ENCODE peak calls at places on chromosomes 11 and 22, in seven cellular contexts. One of them, this sample, is unnamed.

GRCh38 chr22:23750744-23751440 is at the start of gene ZNF70:
- DNase-seq in HL-60: peak
- DNase-seq in K562: peak
- DNase-seq in GM12878: no peak
- DNase-seq in SK-N-SH: peak
- DNase-seq in HepG2: peak
- DNase-seq in A549: peak
- DNase-seq in this sample: peak

GRCh38 chr11:117259417-117259816 is 26.9 kb downstream of the RNF214 start:
- DNase-seq in GM12878: no peak
- DNase-seq in K562: no peak
- DNase-seq in HL-60: no peak
- DNase-seq in HepG2: no peak
- DNase-seq in A549: no peak
- DNase-seq in SK-N-SH: no peak
- DNase-seq in this sample: no peak

GRCh38 chr11:93329936-93330445 is 551 bp upstream of the DEUP1 start:
- DNase-seq in SK-N-SH: peak
- DNase-seq in HL-60: no peak
- DNase-seq in HepG2: no peak
- DNase-seq in K562: peak
- DNase-seq in A549: peak
- DNase-seq in GM12878: no peak
- DNase-seq in this sample: no peak

GRCh38 chr22:39954584-39955055 is 5.6 kb upstream of the TMA7B start:
- DNase-seq in SK-N-SH: no peak
- DNase-seq in HL-60: no peak
- DNase-seq in A549: no peak
- DNase-seq in HepG2: peak
- DNase-seq in GM12878: no peak
- DNase-seq in K562: no peak
- DNase-seq in this sample: no peak

GRCh38 chr11:68541983-68542382 is 81.4 kb downstream of the PPP6R3 start:
- DNase-seq in SK-N-SH: no peak
- DNase-seq in A549: no peak
- DNase-seq in GM12878: no peak
- DNase-seq in HL-60: no peak
- DNase-seq in K562: no peak
- DNase-seq in HepG2: peak
- DNase-seq in this sample: no peak

GRCh38 chr22:49775191-49776052 is 52.3 kb downstream of the BRD1 start:
- DNase-seq in SK-N-SH: no peak
- DNase-seq in K562: no peak
- DNase-seq in HL-60: no peak
- DNase-seq in GM12878: no peak
- DNase-seq in A549: no peak
- DNase-seq in HepG2: no peak
- DNase-seq in this sample: no peak

GRCh38 chr11:30310623-30311022 is 12.3 kb upstream of the ARL14EP start:
- DNase-seq in A549: no peak
- DNase-seq in GM12878: peak
- DNase-seq in K562: no peak
- DNase-seq in HL-60: no peak
- DNase-seq in HepG2: no peak
- DNase-seq in SK-N-SH: no peak
- DNase-seq in this sample: no peak

GRCh38 chr11:68959465-68960298 is 21.1 kb downstream of the MRGPRD start:
- DNase-seq in HL-60: no peak
- DNase-seq in K562: no peak
- DNase-seq in GM12878: no peak
- DNase-seq in HepG2: no peak
- DNase-seq in SK-N-SH: peak
- DNase-seq in A549: no peak
- DNase-seq in this sample: no peak

GRCh38 chr11:27914080-27914479 is 193.9 kb downstream of the KIF18A start:
- DNase-seq in SK-N-SH: no peak
- DNase-seq in GM12878: no peak
- DNase-seq in A549: no peak
- DNase-seq in HL-60: no peak
- DNase-seq in HepG2: no peak
- DNase-seq in K562: no peak
- DNase-seq in this sample: no peak

DNA sequence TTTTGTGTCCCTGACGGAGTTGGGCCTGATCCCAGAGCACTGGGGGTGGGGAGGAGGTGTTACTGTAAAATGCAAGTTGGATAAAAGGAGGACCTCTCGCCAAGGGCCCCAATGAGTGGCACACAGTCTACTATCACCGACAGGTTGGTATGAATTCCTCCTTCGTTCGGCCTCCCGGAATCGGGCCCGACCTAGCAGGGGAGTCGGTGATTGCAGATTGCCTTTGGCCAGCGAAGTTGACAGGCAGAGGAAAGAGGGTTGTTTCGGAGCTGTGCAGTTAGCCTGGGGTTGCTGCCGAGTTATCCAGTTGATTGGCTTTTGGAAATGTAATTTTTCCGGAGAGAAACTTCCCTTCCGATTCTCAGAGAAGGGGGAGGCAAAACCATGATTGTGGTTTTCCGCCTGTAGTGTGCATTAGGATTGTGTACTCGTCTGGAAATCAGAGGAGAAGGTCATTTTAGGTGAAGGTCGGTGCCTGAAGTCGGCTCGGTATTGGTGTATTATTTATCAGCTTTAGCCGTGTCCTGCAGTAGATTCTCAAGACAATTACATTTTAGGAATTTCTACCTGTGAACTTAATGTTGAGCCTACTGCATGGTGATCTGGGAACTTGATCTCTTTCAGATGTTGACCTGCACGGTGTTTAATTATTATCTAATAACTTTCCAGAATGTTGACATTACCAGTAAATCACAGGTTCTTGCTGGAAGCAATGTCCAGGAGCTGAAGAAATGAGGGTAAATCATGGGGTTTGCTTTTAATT is 1.1 kb downstream of the ARHGEF12 start:
- DNase-seq in GM12878: no peak
- DNase-seq in HL-60: no peak
- DNase-seq in A549: no peak
- DNase-seq in K562: no peak
- DNase-seq in HepG2: peak
- DNase-seq in SK-N-SH: peak
- DNase-seq in this sample: no peak
- TF ChIP-seq REST in GM12878: no peak
- TF ChIP-seq REST in HL-60: no peak
- TF ChIP-seq REST in A549: no peak
- TF ChIP-seq REST in K562: no peak
- TF ChIP-seq REST in HepG2: no peak
- TF ChIP-seq REST in SK-N-SH: no peak
- TF ChIP-seq REST in this sample: no peak

DNA sequence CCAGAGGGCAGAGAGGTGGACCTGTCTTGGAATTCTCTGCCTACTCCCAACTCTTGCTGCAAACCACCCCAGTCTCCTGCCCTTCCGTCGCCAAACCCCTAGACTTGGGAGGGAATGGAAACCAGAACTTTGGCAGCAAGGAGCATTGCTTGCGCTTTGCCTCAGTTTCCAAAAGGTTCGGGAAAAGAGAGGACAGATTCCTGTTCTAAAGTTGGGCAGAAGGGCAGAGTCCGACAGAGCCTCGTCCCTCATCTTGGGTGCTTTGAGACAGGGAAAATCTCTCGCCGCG is 396 bp upstream of the ROBO3 start:
- DNase-seq in HepG2: no peak
- DNase-seq in A549: no peak
- DNase-seq in HL-60: no peak
- DNase-seq in GM12878: no peak
- DNase-seq in SK-N-SH: no peak
- DNase-seq in K562: no peak
- DNase-seq in this sample: no peak
- TF ChIP-seq REST in HepG2: no peak
- TF ChIP-seq REST in A549: no peak
- TF ChIP-seq REST in HL-60: no peak
- TF ChIP-seq REST in GM12878: no peak
- TF ChIP-seq REST in SK-N-SH: no peak
- TF ChIP-seq REST in K562: no peak
- TF ChIP-seq REST in this sample: no peak

GRCh38 chr11:101862410-101863233 is 52.2 kb upstream of the CEP126 start:
- DNase-seq in HL-60: no peak
- DNase-seq in HepG2: peak
- DNase-seq in A549: peak
- DNase-seq in GM12878: no peak
- DNase-seq in K562: no peak
- DNase-seq in SK-N-SH: peak
- DNase-seq in this sample: peak
- TF ChIP-seq REST in HL-60: no peak
- TF ChIP-seq REST in HepG2: no peak
- TF ChIP-seq REST in A549: no peak
- TF ChIP-seq REST in GM12878: no peak
- TF ChIP-seq REST in K562: no peak
- TF ChIP-seq REST in SK-N-SH: no peak
- TF ChIP-seq REST in this sample: no peak

GRCh38 chr11:84899740-84900139 is 727.4 kb downstream of the DLG2 start:
- DNase-seq in SK-N-SH: no peak
- DNase-seq in K562: no peak
- DNase-seq in A549: no peak
- DNase-seq in HL-60: no peak
- DNase-seq in HepG2: peak
- DNase-seq in GM12878: no peak
- DNase-seq in this sample: peak

GRCh38 chr11:84902445-84902844 is 724.7 kb downstream of the DLG2 start:
- DNase-seq in GM12878: no peak
- DNase-seq in HL-60: no peak
- DNase-seq in HepG2: no peak
- DNase-seq in A549: no peak
- DNase-seq in SK-N-SH: no peak
- DNase-seq in K562: no peak
- DNase-seq in this sample: no peak

GRCh38 chr11:84899134-84899533 is 728.0 kb downstream of the DLG2 start:
- DNase-seq in GM12878: no peak
- DNase-seq in SK-N-SH: no peak
- DNase-seq in HepG2: no peak
- DNase-seq in A549: no peak
- DNase-seq in HL-60: no peak
- DNase-seq in K562: no peak
- DNase-seq in this sample: no peak

GRCh38 chr11:84905411-84905810 is 721.7 kb downstream of the DLG2 start:
- DNase-seq in K562: no peak
- DNase-seq in GM12878: no peak
- DNase-seq in HL-60: no peak
- DNase-seq in A549: no peak
- DNase-seq in SK-N-SH: no peak
- DNase-seq in HepG2: no peak
- DNase-seq in this sample: no peak

DNA sequence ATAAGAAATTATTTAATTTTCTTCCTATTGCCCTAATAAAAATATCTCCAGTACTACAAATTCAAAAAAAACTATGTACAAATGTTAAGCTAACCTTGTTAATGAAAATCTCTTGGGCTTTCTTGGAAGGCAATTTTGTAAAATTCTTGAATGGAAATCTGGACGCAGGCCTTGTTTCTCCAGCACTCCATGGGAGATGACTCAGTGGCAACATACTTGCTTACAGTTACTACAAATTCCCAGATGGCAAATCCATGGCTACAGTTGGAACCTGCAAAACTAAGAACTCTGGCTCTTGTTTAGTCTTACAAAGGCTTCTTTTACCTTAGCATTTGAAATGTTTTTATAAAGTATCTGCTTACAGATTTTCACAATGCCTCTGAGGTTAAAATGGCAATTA is 725.2 kb downstream of the DLG2 start:
- DNase-seq in HL-60: no peak
- DNase-seq in HepG2: no peak
- DNase-seq in SK-N-SH: no peak
- DNase-seq in A549: no peak
- DNase-seq in K562: no peak
- DNase-seq in GM12878: no peak
- DNase-seq in this sample: no peak
- TF ChIP-seq REST in HL-60: no peak
- TF ChIP-seq REST in HepG2: no peak
- TF ChIP-seq REST in SK-N-SH: no peak
- TF ChIP-seq REST in A549: no peak
- TF ChIP-seq REST in K562: no peak
- TF ChIP-seq REST in GM12878: no peak
- TF ChIP-seq REST in this sample: no peak

DNA sequence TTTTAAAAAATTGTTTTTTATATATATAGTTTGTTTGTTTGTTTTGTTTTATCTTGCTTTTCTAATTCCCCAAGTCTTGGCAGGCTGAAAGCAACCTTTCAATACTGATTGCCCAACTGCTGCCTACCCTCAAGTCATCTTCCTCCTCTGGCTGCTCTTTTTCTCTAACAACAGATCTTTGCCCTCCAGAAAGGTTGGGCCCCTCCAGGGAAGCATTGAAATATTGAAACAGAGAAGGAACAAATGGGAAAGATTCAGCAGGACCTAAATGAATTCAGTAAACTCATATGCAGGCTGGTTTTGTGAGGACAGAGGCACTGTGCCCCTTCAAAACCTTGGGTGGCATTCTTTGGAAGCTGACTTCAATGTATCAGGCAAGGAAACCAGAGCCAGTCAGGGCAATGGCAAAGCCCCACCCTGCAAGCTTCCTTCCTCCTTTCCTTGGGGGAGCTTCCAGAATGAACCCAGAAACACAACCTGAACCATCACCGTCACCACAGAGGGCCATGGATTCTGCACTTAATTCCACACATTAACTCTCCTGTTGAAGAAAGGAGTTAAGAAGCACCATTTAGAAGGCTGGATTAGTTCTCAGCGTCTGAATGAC is 815 bp upstream of the MS4A6A start:
- DNase-seq in GM12878: no peak
- DNase-seq in A549: no peak
- DNase-seq in HL-60: peak
- DNase-seq in SK-N-SH: no peak
- DNase-seq in HepG2: no peak
- DNase-seq in K562: no peak
- DNase-seq in this sample: no peak
- TF ChIP-seq REST in GM12878: no peak
- TF ChIP-seq REST in A549: no peak
- TF ChIP-seq REST in HL-60: no peak
- TF ChIP-seq REST in SK-N-SH: no peak
- TF ChIP-seq REST in HepG2: no peak
- TF ChIP-seq REST in K562: no peak
- TF ChIP-seq REST in this sample: no peak

DNA sequence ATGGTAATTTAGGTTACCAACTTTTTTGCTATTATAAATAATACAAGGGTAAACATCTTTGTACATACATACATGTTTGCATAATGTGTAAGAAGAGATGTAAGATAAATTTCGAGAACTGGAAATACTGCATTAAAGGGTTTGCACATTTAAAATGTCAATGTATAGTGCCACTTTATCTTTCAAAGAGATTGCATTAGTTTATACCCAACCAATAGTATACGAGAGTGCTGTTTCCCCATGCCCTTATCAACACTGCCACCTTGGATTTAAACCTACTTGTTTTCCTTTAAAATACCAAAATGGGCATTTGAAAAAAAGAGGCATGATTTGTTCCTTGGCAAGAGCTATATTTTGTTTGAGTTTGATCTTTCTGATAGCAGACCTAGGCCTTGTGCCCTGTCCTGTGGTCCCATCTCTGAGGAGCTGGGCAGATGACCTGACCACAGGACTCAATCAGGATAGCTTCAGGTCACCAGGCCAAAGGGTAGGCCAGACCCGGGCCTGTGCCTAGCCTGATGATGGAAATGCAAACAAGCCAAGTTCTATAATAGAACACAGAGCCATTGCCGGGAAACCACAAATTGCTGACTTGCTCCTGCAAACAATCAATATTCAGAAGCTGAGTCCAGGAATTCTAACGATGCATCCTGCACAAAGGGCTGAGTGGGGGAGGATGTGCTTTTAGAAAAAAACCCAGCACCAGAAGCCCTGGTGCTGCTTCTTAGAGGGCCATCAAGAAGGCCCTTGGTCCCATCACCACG is 16.8 kb upstream of the ALG8 start:
- DNase-seq in SK-N-SH: no peak
- DNase-seq in HL-60: no peak
- DNase-seq in K562: no peak
- DNase-seq in HepG2: peak
- DNase-seq in A549: no peak
- DNase-seq in GM12878: no peak
- DNase-seq in this sample: no peak
- TF ChIP-seq REST in SK-N-SH: no peak
- TF ChIP-seq REST in HL-60: no peak
- TF ChIP-seq REST in K562: no peak
- TF ChIP-seq REST in HepG2: no peak
- TF ChIP-seq REST in A549: no peak
- TF ChIP-seq REST in GM12878: no peak
- TF ChIP-seq REST in this sample: no peak

This sample was measured in HCT116.